ENCODE peak calls at places on chromosomes 4 and X, in seven cellular contexts. Q is left ventricle myocardium inferior; V is tibial artery; F is transverse colon; J is CD8-positive, alpha-beta T cell; P is lower lobe of right lung; L is lung. X is an unnamed sample.

GRCh38 chrX:119374736-119375135 is 24.4 kb upstream of the SLC25A43 start:
- DNase-seq in F (no peak), L (no peak), J (no peak), P (no peak), V (no peak), Q (no peak), X (no peak)

GRCh38 chr4:109648266-109648996 is 54.8 kb downstream of the CASP6 start:
- DNase-seq in F (no peak), V (no peak), J (no peak), L (no peak), P (no peak), Q (no peak), X (no peak)

GRCh38 chr4:184310171-184310567 is 92.5 kb upstream of the ENPP6 start:
- DNase-seq in V (no peak), L (peak; percentile 37), Q (no peak), J (no peak), F (peak; percentile 56), P (peak; percentile 61), X (no peak)

GRCh38 chr4:122865421-122865820 is 38.8 kb downstream of the FGF2 start:
- DNase-seq in Q (no peak), J (no peak), F (no peak), L (no peak), P (no peak), V (no peak), X (no peak)

GRCh38 chr4:5206391-5206790 is 155.1 kb downstream of the STK32B start:
- DNase-seq in L (no peak), V (peak; percentile 30), Q (peak; percentile 31), J (no peak), P (no peak), F (no peak), X (no peak)

GRCh38 chr4:2723751-2724150 is 32.4 kb downstream of the TNIP2 start:
- DNase-seq in P (no peak), F (no peak), Q (no peak), V (no peak), L (no peak), J (no peak), X (no peak)

GRCh38 chr4:119016636-119017035 is 119.0 kb upstream of the MYOZ2 start:
- DNase-seq in Q (no peak), P (no peak), L (no peak), J (no peak), F (no peak), V (no peak), X (no peak)

GRCh38 chr4:72390409-72390808 is 178.6 kb downstream of the ADAMTS3 start:
- DNase-seq in L (no peak), Q (no peak), F (no peak), J (no peak), P (no peak), V (no peak), X (no peak)

GRCh38 chr4:1902243-1902642 is 31.1 kb downstream of the NSD2 start:
- DNase-seq in L (no peak), V (no peak), F (no peak), Q (no peak), P (no peak), J (no peak), X (no peak)

GRCh38 chrX:71098302-71098701 is 2.7 kb downstream of the FOXO4 start:
- DNase-seq in L (peak; percentile 44), P (peak; percentile 67), F (peak; percentile 72), Q (peak; percentile 40), J (peak; percentile 48), V (peak; percentile 60), X (no peak)

GRCh38 chrX:123570011-123570590 is 162.8 kb downstream of the THOC2 start:
- DNase-seq in P (no peak), L (no peak), J (no peak), F (no peak), V (no peak), Q (no peak), X (no peak)

DNA sequence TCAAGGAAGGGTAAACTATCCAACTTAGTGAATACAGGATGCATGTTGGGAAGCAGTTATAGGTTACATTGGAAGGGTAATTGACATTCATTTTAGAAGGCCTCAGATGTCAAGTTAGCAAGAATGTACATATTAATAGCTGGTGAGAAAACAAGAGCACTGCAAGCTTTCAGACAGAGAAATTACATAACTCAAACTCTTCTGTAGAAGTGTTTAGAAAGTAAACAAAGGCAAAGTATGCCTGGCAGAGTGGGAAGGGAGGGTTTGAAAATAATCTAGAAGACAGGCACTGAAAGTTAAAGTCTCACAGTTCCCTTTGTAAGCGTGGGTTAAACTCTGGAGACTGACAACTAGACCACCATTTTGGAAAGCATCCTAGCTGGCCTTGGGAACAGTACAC is 406.2 kb downstream of the ANKRD50 start:
- DNase-seq in L (no peak), Q (no peak), J (no peak), F (no peak), V (no peak), P (no peak), X (no peak)
- H3K4me3 ChIP-seq in L (no peak overlapping the region), Q (no peak overlapping the region), J (no peak overlapping the region), F (no peak overlapping the region), V (no peak overlapping the region), P (no peak overlapping the region), X (no peak overlapping the region)

DNA sequence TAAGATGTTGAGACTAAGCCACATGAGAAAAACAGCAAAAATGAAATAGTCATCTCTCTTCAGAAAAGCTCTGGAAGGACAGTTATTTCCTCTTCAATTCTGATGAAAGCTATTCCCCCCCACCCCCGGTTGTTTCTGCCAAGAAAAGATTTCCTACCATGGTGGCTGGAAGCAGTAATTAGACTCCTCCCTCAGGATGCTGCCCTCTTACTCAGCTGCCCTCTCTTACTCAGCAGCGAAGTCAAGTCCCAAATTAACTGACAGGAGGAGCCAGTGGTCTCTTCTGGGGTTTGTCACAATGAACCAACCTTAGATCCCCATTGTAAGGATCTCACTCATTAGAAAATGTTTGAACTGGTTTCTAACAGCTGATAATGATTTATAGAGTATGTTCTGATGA is 38.0 kb downstream of the GPM6B start:
- DNase-seq in L (no peak), Q (no peak), F (no peak), P (no peak), V (no peak), J (no peak), X (no peak)
- TF ChIP-seq CTCF in L (no peak), Q (no peak), F (no peak), P (no peak), V (no peak), J (no peak), X (no peak)

GRCh38 chrX:97398030-97398551 is 514.4 kb downstream of the RPA4 start:
- DNase-seq in J (no peak), L (no peak), F (no peak), V (no peak), Q (no peak), P (no peak), X (no peak)
- H3K4me1 ChIP-seq in J (no peaks in the 10 kb centered on the region), L (no peaks in the 10 kb centered on the region), F (no peaks in the 10 kb centered on the region), V (no peaks in the 10 kb centered on the region), Q (no peaks in the 10 kb centered on the region), P (no peaks in the 10 kb centered on the region), X (no peaks in the 10 kb centered on the region)

GRCh38 chrX:149631293-149632165 is at the start of gene TMEM185A:
- DNase-seq in J (peak; percentile 45), L (peak; percentile 71), F (peak; percentile 79), Q (peak; percentile 73), V (peak; percentile 34), P (peak; percentile 81), X (no peak)

GRCh38 chrX:149630681-149631292 is 805 bp downstream of the TMEM185A start:
- DNase-seq in J (no peak), V (no peak), L (no peak), Q (no peak), P (no peak), F (no peak), X (no peak)

GRCh38 chrX:149628768-149629167 is 2.8 kb downstream of the TMEM185A start:
- DNase-seq in J (no peak), F (no peak), L (no peak), V (no peak), P (no peak), Q (no peak), X (no peak)

GRCh38 chrX:149628280-149628679 is 3.3 kb downstream of the TMEM185A start:
- DNase-seq in L (no peak), F (no peak), P (no peak), J (no peak), V (no peak), Q (no peak), X (no peak)

DNA sequence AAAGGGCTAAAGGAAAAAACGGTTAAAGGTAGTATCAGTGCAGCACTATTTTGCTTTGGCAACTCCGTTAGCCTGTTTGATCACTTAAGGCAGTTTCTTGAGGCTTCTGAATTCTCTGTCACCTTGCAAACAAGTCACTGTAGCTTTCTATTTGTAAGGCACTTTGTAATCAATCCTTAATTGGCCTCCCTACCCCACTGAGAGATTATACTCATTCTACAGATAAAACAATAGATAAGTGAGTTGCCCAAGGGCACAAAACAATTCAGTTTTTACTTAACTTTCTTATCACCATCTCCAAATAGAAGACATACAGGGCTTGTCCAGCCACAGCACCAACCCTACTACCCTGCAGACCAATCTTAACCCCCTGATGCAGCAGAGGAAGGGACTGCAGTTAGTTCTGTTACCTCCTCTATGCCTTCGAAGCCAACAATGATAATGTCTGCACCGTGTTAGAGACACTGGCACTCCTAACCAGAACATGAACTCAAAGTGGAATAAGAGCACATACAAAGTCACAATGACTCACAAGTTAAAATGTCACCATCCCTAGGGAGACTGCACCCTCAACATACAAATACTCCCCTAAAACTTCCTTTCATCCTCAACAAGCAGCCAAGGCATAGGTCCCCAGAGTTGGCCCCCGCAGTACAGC is 1.7 kb downstream of the TMEM185A start:
- DNase-seq in F (no peak), P (no peak), V (no peak), J (no peak), L (no peak), Q (no peak), X (no peak)
- H3K4me3 ChIP-seq in F (no peak overlapping the region), P (peak overlapping the region; percentile 79), V (peak overlapping the region; percentile 86), J (no peak overlapping the region), L (no peak overlapping the region), Q (peak overlapping the region; percentile 87), X (peak overlapping the region; percentile 62)

DNA sequence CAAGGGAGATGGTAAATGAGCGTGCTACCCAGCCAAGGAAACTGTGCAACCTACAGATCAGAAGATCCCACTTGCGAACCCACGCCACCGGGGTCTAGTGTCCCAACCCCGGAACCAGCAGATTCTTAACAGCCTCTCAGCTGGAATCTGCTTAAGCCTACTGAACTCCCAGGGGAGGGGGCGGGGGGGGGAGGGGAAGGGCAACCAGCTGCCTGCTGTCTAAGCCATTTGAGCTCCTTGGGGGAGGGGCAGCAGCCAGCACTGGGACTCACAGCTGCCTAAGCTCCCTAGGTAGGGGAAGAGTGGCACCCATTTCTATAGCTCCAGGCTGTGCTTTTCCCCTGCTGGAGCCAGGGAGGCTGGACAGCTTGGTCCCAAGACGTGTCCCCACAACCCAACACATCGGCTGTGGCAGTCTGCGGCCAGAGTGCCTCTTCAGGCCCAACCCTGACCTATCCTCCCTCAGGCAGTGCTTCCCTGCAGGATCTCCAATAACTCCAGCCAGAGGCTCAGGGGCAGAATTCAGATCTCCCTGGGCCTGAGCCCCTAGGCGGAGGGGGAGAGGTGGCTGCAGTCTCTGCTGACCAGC is 289.2 kb downstream of the LDB2 start:
- DNase-seq in L (no peak), P (no peak), V (no peak), F (no peak), Q (no peak), J (no peak), X (no peak)
- TF ChIP-seq CTCF in L (no peak), P (no peak), V (no peak), F (no peak), Q (no peak), J (no peak), X (no peak)

DNA sequence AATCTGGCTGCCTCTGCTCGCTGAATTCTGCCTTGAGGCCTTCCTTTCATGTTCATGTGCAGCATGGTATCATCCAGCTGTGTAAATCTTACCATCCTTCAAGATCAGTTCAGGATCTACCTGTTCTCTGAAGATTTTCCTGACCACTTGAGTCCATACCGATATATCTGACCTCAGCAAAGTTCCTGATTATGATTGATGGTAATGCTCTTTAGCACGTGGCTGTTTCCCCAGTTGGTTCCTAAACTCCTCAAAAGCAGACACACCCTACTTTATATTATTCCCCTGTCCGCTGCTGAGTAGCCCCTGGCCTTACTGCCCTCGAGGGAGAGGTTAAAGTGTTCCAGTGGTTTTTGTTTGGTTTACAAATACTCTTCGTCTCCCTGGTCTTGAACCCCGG is 20.0 kb downstream of the GALNT7 start:
- DNase-seq in L (no peak), V (no peak), P (no peak), F (no peak), J (no peak), Q (no peak), X (no peak)
- H3K4me1 ChIP-seq in L (peaks cover 2% of the 10 kb centered on the region), V (peaks cover 4% of the 10 kb centered on the region), P (peaks cover 15% of the 10 kb centered on the region), F (peaks cover 13% of the 10 kb centered on the region), J (peaks cover 4% of the 10 kb centered on the region), Q (peaks cover 10% of the 10 kb centered on the region), X (peaks cover 21% of the 10 kb centered on the region)

X was measured in vagina.